ENCODE peak calls at places on chromosome 19, in seven cellular contexts. Q, Z, B, D, G, R and V are unnamed samples.
A peak's percentile ranks its signal among the peaks of the same experiment; 100 is the strongest.

GRCh38 chr19:29759359-29759758 is 44.3 kb upstream of the C19orf12 start:
- DNase-seq in Q (no peak), Z (no peak), G (no peak), B (no peak), D (no peak), R (no peak), V (no peak)

GRCh38 chr19:14979498-14980255 is at the start of gene SLC1A6:
- DNase-seq in Q (no peak), R (no peak), B (no peak), Z (no peak), G (no peak), D (no peak), V (no peak)

GRCh38 chr19:30000862-30001261 is 58.8 kb downstream of the URI1 start:
- DNase-seq in D (no peak), Q (no peak), B (no peak), R (no peak), Z (no peak), G (no peak), V (no peak)

GRCh38 chr19:4523306-4524110 is 5.2 kb upstream of the PLIN4 start:
- DNase-seq in R (no peak), G (peak; percentile 74), B (no peak), Z (peak; percentile 10), D (no peak), Q (no peak), V (peak; percentile 78)

GRCh38 chr19:48174445-48175030 is 4.1 kb downstream of the ZSWIM9 start:
- DNase-seq in G (no peak), R (no peak), Z (no peak), B (no peak), D (no peak), Q (no peak), V (no peak)

GRCh38 chr19:33441828-33442227 is 68.3 kb downstream of the CEBPG start:
- DNase-seq in B (no peak), D (peak; percentile 1), Q (no peak), Z (no peak), R (no peak), G (no peak), V (no peak)

GRCh38 chr19:17889609-17890214 is 18.0 kb downstream of the SLC5A5 start:
- DNase-seq in B (no peak), Z (no peak), R (no peak), G (peak; percentile 35), Q (no peak), D (no peak), V (no peak)

GRCh38 chr19:3336680-3337523 is 29.5 kb upstream of the NFIC start:
- DNase-seq in G (no peak), D (peak; percentile 91), B (peak; percentile 96), R (peak; percentile 93), Z (no peak), Q (no peak), V (peak; percentile 99)

GRCh38 chr19:2793126-2793525 is 7.8 kb downstream of the THOP1 start:
- DNase-seq in D (no peak), G (no peak), Q (no peak), R (no peak), B (no peak), Z (no peak), V (no peak)

GRCh38 chr19:29678484-29679106 is 13.3 kb downstream of the PLEKHF1 start:
- DNase-seq in D (peak; percentile 89), Z (no peak), R (peak; percentile 89), B (peak; percentile 53), G (no peak), Q (no peak), V (no peak)

GRCh38 chr19:1081301-1082164 is 13.6 kb downstream of the POLR2E start:
- DNase-seq in Z (no peak), R (no peak), Q (no peak), G (no peak), B (no peak), D (no peak), V (no peak)

GRCh38 chr19:11197291-11198174 is at the start of gene KANK2:
- DNase-seq in Q (peak; percentile 65), G (peak; percentile 95), D (peak; percentile 89), Z (peak; percentile 58), R (peak; percentile 95), B (peak; percentile 85), V (peak; percentile 93)

GRCh38 chr19:54415901-54416621 is 797 bp downstream of the TTYH1 start:
- DNase-seq in R (no peak), Z (no peak), D (no peak), B (no peak), G (no peak), Q (no peak), V (no peak)

GRCh38 chr19:6446452-6446851 is 12.9 kb upstream of the SLC25A41 start:
- DNase-seq in Q (no peak), D (no peak), G (no peak), B (no peak), R (no peak), Z (no peak), V (no peak)

GRCh38 chr19:3459322-3459881 is 20.9 kb downstream of the SMIM24 start:
- DNase-seq in Z (no peak), Q (no peak), R (no peak), D (peak; percentile 95), G (peak; percentile 58), B (peak; percentile 91), V (peak; percentile 73)

GRCh38 chr19:36497001-36497400 is 7.6 kb upstream of the ZNF566 start:
- DNase-seq in G (no peak), R (no peak), B (no peak), Z (no peak), Q (no peak), D (no peak), V (no peak)

GRCh38 chr19:53927745-53928144 is 18.7 kb downstream of the CACNG7 start:
- DNase-seq in R (no peak), Z (peak; percentile 19), B (peak; percentile 18), Q (peak; percentile 17), D (no peak), G (peak; percentile 48), V (no peak)

GRCh38 chr19:16814526-16815100 is 14.6 kb upstream of the SIN3B start:
- DNase-seq in B (no peak), R (no peak), G (no peak), D (no peak), Z (no peak), Q (no peak), V (no peak)

GRCh38 chr19:19642506-19643157 is 825 bp downstream of the GMIP start:
- DNase-seq in D (no peak), R (no peak), G (no peak), B (no peak), Q (no peak), Z (no peak), V (no peak)

GRCh38 chr19:40603719-40604646 is 2.8 kb downstream of the LTBP4 start:
- DNase-seq in B (peak; percentile 97), Q (peak; percentile 90), D (peak; percentile 99), Z (peak; percentile 93), G (peak; percentile 99), R (peak; percentile 97), V (peak; percentile 99)

GRCh38 chr19:20167020-20167644 is at the start of gene ZNF486:
- DNase-seq in Z (peak; percentile 82), B (peak; percentile 91), G (peak; percentile 88), Q (peak; percentile 77), R (peak; percentile 94), D (peak; percentile 96), V (peak; percentile 98)

GRCh38 chr19:2532252-2533071 is 56.5 kb downstream of the GADD45B start:
- DNase-seq in Z (no peak), R (no peak), G (no peak), D (no peak), B (no peak), Q (no peak), V (no peak)

GRCh38 chr19:50478901-50479715 is 2.5 kb upstream of the GARIN5A start:
- DNase-seq in Z (no peak), D (no peak), R (no peak), Q (no peak), B (no peak), G (peak; percentile 33), V (peak; percentile 79)

GRCh38 chr19:9161427-9161826 is 17.4 kb upstream of the OR7D2 start:
- DNase-seq in Z (no peak), B (no peak), G (no peak), R (no peak), D (no peak), Q (no peak), V (no peak)

GRCh38 chr19:4575978-4576933 is 16.8 kb upstream of the SEMA6B start:
- DNase-seq in Q (peak; percentile 54), G (peak; percentile 70), R (no peak), Z (peak; percentile 65), B (peak; percentile 54), D (peak; percentile 46), V (peak; percentile 87)

GRCh38 chr19:12880551-12881171 is 588 bp downstream of the DNASE2 start:
- DNase-seq in B (no peak), Q (no peak), G (peak; percentile 68), D (no peak), Z (no peak), R (no peak), V (peak; percentile 41)

GRCh38 chr19:15378529-15379082 is 981 bp downstream of the AKAP8 start:
- DNase-seq in D (no peak), Q (peak; percentile 19), R (no peak), Z (peak; percentile 31), B (peak; percentile 59), G (peak; percentile 71), V (no peak)

GRCh38 chr19:19214892-19215291 is 3.1 kb downstream of the NCAN start:
- DNase-seq in D (no peak), Z (no peak), Q (peak; percentile 22), R (no peak), G (peak; percentile 55), B (peak; percentile 45), V (peak; percentile 55)

GRCh38 chr19:12969292-12969988 is at the start of gene DAND5:
- DNase-seq in R (no peak), B (peak; percentile 74), D (no peak), G (no peak), Q (no peak), Z (no peak), V (no peak)

GRCh38 chr19:2119916-2120785 is 23.4 kb downstream of the IZUMO4 start:
- DNase-seq in G (no peak), Z (no peak), D (no peak), R (no peak), B (no peak), Q (no peak), V (no peak)

GRCh38 chr19:38059897-38060296 is 152.9 kb downstream of the SIPA1L3 start:
- DNase-seq in B (no peak), G (no peak), Q (no peak), D (no peak), R (no peak), Z (no peak), V (no peak)

GRCh38 chr19:35545001-35545854 is at the start of gene TMEM147:
- DNase-seq in Z (peak; percentile 64), G (peak; percentile 92), D (peak; percentile 93), R (peak; percentile 97), Q (peak; percentile 73), B (peak; percentile 92), V (peak; percentile 96)

GRCh38 chr19:50639121-50640112 is at the start of gene SYT3:
- DNase-seq in R (no peak), D (no peak), G (no peak), B (peak; percentile 29), Q (peak; percentile 19), Z (peak; percentile 12), V (peak; percentile 45)

GRCh38 chr19:58586131-58586765 is 13.1 kb upstream of the MZF1 start:
- DNase-seq in G (no peak), B (peak; percentile 33), R (peak; percentile 78), D (no peak), Z (no peak), Q (no peak), V (no peak)

GRCh38 chr19:3252650-3253049 is 28.2 kb downstream of the CELF5 start:
- DNase-seq in B (no peak), R (no peak), D (no peak), Q (no peak), G (no peak), Z (no peak), V (no peak)

GRCh38 chr19:27767234-27767633 is 1445.7 kb downstream of the UQCRFS1 start:
- DNase-seq in R (no peak), Z (no peak), Q (no peak), B (no peak), D (no peak), G (no peak), V (no peak)

GRCh38 chr19:35868823-35869326 is 501 bp downstream of the APLP1 start:
- DNase-seq in G (no peak), B (no peak), Q (no peak), D (no peak), R (no peak), Z (no peak), V (no peak)